ENCODE peak calls at places on chromosomes 13 and 19, in eight cellular contexts. A is coronary artery, Y is adrenal gland, E is K562, W is brain microvascular endothelial cell, L is tibial artery, U is tibial nerve, R is uterus. D is an unnamed sample.

GRCh38 chr13:37918116-37919100 is 48.8 kb upstream of the TRPC4 start:
- DNase-seq in A (no peak), Y (no peak), E (no peak), W (no peak), L (no peak), U (no peak), R (peak; percentile 59), D (no peak)

GRCh38 chr19:6480843-6481415 is 658 bp downstream of the DENND1C start:
- DNase-seq in A (no peak), Y (no peak), E (no peak), W (no peak), L (no peak), U (no peak), R (no peak), D (no peak)

GRCh38 chr13:99760456-99760855 is 211.1 kb downstream of the ZIC5 start:
- DNase-seq in A (no peak), Y (no peak), E (no peak), W (no peak), L (no peak), U (no peak), R (no peak), D (no peak)

GRCh38 chr13:59449750-59450149 is 714.0 kb downstream of the DIAPH3 start:
- DNase-seq in A (no peak), Y (no peak), E (no peak), W (no peak), L (no peak), U (no peak), R (no peak), D (no peak)

GRCh38 chr19:12940897-12941296 is 2.5 kb downstream of the CALR start:
- DNase-seq in A (no peak), Y (no peak), E (no peak), W (no peak), L (no peak), U (no peak), R (no peak), D (no peak)

GRCh38 chr19:49861541-49862410 is 5.6 kb downstream of the PNKP start:
- DNase-seq in A (no peak), Y (peak; percentile 55), E (no peak), W (no peak), L (no peak), U (no peak), R (peak; percentile 29), D (no peak)

GRCh38 chr13:50149932-50150331 is 134.7 kb downstream of the KCNRG start:
- DNase-seq in A (no peak), Y (peak; percentile 54), E (peak; percentile 26), W (no peak), L (no peak), U (no peak), R (peak; percentile 35), D (no peak)

GRCh38 chr13:99085139-99085845 is 107.4 kb upstream of the DOCK9 start:
- DNase-seq in A (peak; percentile 71), Y (peak; percentile 27), E (no peak), W (no peak), L (no peak), U (no peak), R (no peak), D (no peak)

GRCh38 chr19:13077233-13077632 is 25.4 kb downstream of the LYL1 start:
- DNase-seq in A (no peak), Y (no peak), E (no peak), W (no peak), L (no peak), U (no peak), R (no peak), D (no peak)

GRCh38 chr19:28468701-28469459 is 744.1 kb downstream of the UQCRFS1 start:
- DNase-seq in A (no peak), Y (no peak), E (no peak), W (peak; percentile 31), L (no peak), U (no peak), R (no peak), D (no peak)

GRCh38 chr13:34901577-34901976 is 40.5 kb upstream of the NBEA start:
- DNase-seq in A (no peak), Y (no peak), E (no peak), W (no peak), L (no peak), U (no peak), R (no peak), D (no peak)

GRCh38 chr13:39485314-39485700 is 117.7 kb downstream of the LHFPL6 start:
- DNase-seq in A (no peak), Y (no peak), E (no peak), W (no peak), L (no peak), U (no peak), R (no peak), D (no peak)

GRCh38 chr19:14404322-14404721 is 14.8 kb downstream of the DDX39A start:
- DNase-seq in A (no peak), Y (no peak), E (no peak), W (no peak), L (no peak), U (no peak), R (no peak), D (no peak)

GRCh38 chr19:29529646-29530548 is 4.1 kb downstream of the VSTM2B start:
- DNase-seq in A (no peak), Y (no peak), E (no peak), W (no peak), L (no peak), U (no peak), R (no peak), D (no peak)

GRCh38 chr19:1239796-1240737 is 1.5 kb upstream of the ATP5F1D start:
- DNase-seq in A (no peak), Y (peak; percentile 93), E (peak; percentile 98), W (peak; percentile 67), L (peak; percentile 93), U (peak; percentile 79), R (peak; percentile 86), D (peak; percentile 75)

GRCh38 chr19:5828661-5829566 is 10.6 kb downstream of the FUT6 start:
- DNase-seq in A (peak; percentile 71), Y (peak; percentile 42), E (no peak), W (no peak), L (no peak), U (no peak), R (peak; percentile 34), D (no peak)

GRCh38 chr19:39845621-39846175 is 481 bp downstream of the FBL start:
- DNase-seq in A (no peak), Y (no peak), E (peak; percentile 69), W (no peak), L (no peak), U (no peak), R (no peak), D (no peak)

GRCh38 chr19:40395956-40396355 is 6.0 kb upstream of the HIPK4 start:
- DNase-seq in A (no peak), Y (no peak), E (no peak), W (no peak), L (no peak), U (no peak), R (no peak), D (no peak)

GRCh38 chr19:58097349-58097748 is 682 bp downstream of the ZSCAN18 start:
- DNase-seq in A (no peak), Y (no peak), E (no peak), W (no peak), L (no peak), U (no peak), R (no peak), D (no peak)

GRCh38 chr19:5621945-5622464 is 571 bp downstream of the SAFB2 start:
- DNase-seq in A (peak; percentile 78), Y (peak; percentile 58), E (peak; percentile 19), W (no peak), L (peak; percentile 69), U (no peak), R (peak; percentile 38), D (no peak)

GRCh38 chr19:13190781-13191540 is 40.8 kb downstream of the IER2 start:
- DNase-seq in A (no peak), Y (no peak), E (peak; percentile 53), W (no peak), L (no peak), U (no peak), R (no peak), D (no peak)

GRCh38 chr13:74289861-74290260 is 155.7 kb upstream of the KLF12 start:
- DNase-seq in A (no peak), Y (no peak), E (no peak), W (no peak), L (no peak), U (no peak), R (no peak), D (no peak)

GRCh38 chr19:543912-544608 is at the start of gene GZMM:
- DNase-seq in A (no peak), Y (no peak), E (peak; percentile 60), W (no peak), L (no peak), U (no peak), R (no peak), D (no peak)

GRCh38 chr19:2261438-2262172 is 5.4 kb upstream of the JSRP1 start:
- DNase-seq in A (no peak), Y (no peak), E (peak; percentile 63), W (no peak), L (no peak), U (no peak), R (no peak), D (no peak)

GRCh38 chr19:1645299-1645698 is 7.1 kb downstream of the TCF3 start:
- DNase-seq in A (no peak), Y (no peak), E (no peak), W (no peak), L (no peak), U (no peak), R (no peak), D (no peak)

GRCh38 chr13:45119990-45120864 is at the start of gene GTF2F2:
- DNase-seq in A (peak; percentile 87), Y (peak; percentile 90), E (peak; percentile 84), W (peak; percentile 85), L (peak; percentile 92), U (peak; percentile 70), R (peak; percentile 90), D (peak; percentile 91)
- TF ChIP-seq CTCF in A (no peak), Y (no peak), E (no peak), W (no peak), L (no peak), U (peak; percentile 36), R (peak; percentile 28), D (no peak)

GRCh38 chr19:18433039-18433691 is 4.8 kb downstream of the ISYNA1 start:
- DNase-seq in A (no peak), Y (peak; percentile 71), E (peak; percentile 59), W (no peak), L (peak; percentile 78), U (no peak), R (peak; percentile 53), D (no peak)
- H3K4me3 ChIP-seq in A (peak overlapping the region; percentile 66), Y (no peak overlapping the region), E (peak overlapping the region; percentile 50), W (peak overlapping the region; percentile 58), L (peak overlapping the region; percentile 50), U (peak overlapping the region; percentile 50), R (peak overlapping the region; percentile 46), D (peak overlapping the region; percentile 15)

DNA sequence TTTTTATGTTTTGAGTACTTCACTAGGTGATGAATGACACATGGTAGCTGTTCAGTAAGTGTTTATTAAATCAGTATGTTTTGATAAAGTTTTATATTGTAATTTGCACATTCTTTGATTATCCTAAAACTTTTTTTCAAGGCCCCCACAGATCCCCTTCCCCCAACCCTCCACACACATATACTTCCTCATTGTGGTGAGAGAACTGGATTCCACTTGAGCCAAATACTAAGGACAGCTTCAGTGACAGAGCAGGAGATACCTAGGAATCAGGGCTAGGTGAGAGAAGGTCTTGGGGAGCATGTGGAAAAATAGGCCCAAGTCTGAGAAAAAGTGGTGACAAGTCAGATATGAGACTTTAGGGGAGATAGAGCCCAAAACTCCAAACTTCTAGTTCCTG is 174.6 kb downstream of the TDRD3 start:
- DNase-seq in A (no peak), Y (no peak), E (no peak), W (no peak), L (no peak), U (no peak), R (no peak), D (no peak)
- H3K27ac ChIP-seq in A (no peak overlapping the region), Y (no peak overlapping the region), E (peak overlapping the region; percentile 33), W (no peak overlapping the region), L (no peak overlapping the region), U (no peak overlapping the region), R (no peak overlapping the region), D (no peak overlapping the region)

GRCh38 chr19:47002106-47002766 is 17.4 kb upstream of the NPAS1 start:
- DNase-seq in A (no peak), Y (no peak), E (no peak), W (no peak), L (no peak), U (no peak), R (no peak), D (no peak)
- TF ChIP-seq CTCF in A (no peak), Y (no peak), E (no peak), W (no peak), L (no peak), U (no peak), R (peak; percentile 7), D (no peak)

D was measured in lung.